ENCODE peak calls at places on chromosome 17, in six cellular contexts. D is activated B cell treated with CpG ODN at 0.5 μM for 24 hours, H is suprapubic skin, V is progenitor cell of endocrine pancreas, Y is AG10803, W is OCI-LY7. I is an unnamed sample.

GRCh38 chr17:50015146-50015545 is 20.1 kb upstream of the DLX3 start:
- DNase-seq in D (no peak), H (no peak), V (no peak), Y (no peak), W (no peak), I (no peak)

GRCh38 chr17:38709864-38710602 is 5.0 kb downstream of the MLLT6 start:
- DNase-seq in D (no peak), H (no peak), V (no peak), Y (no peak), W (no peak), I (no peak)

GRCh38 chr17:40493697-40494096 is 7.7 kb downstream of the TNS4 start:
- DNase-seq in D (no peak), H (no peak), V (no peak), Y (no peak), W (no peak), I (no peak)

GRCh38 chr17:66715076-66715675 is 119.7 kb upstream of the CACNG5 start:
- DNase-seq in D (no peak), H (no peak), V (no peak), Y (no peak), W (no peak), I (no peak)

GRCh38 chr17:56172517-56172982 is 19.3 kb downstream of the ANKFN1 start:
- DNase-seq in D (no peak), H (no peak), V (no peak), Y (peak; percentile 24), W (no peak), I (no peak)

GRCh38 chr17:78828470-78829185 is 12.0 kb downstream of the USP36 start:
- DNase-seq in D (no peak), H (no peak), V (no peak), Y (peak; percentile 48), W (no peak), I (no peak)

GRCh38 chr17:9668532-9668931 is 23.2 kb downstream of the USP43 start:
- DNase-seq in D (no peak), H (peak; percentile 66), V (no peak), Y (peak; percentile 69), W (no peak), I (peak; percentile 14)

GRCh38 chr17:59804910-59805381 is 87.8 kb downstream of the TUBD1 start:
- DNase-seq in D (no peak), H (no peak), V (no peak), Y (peak; percentile 49), W (no peak), I (no peak)

GRCh38 chr17:80428363-80428762 is 13.4 kb downstream of the ENDOV start:
- DNase-seq in D (no peak), H (no peak), V (no peak), Y (no peak), W (no peak), I (no peak)

DNA sequence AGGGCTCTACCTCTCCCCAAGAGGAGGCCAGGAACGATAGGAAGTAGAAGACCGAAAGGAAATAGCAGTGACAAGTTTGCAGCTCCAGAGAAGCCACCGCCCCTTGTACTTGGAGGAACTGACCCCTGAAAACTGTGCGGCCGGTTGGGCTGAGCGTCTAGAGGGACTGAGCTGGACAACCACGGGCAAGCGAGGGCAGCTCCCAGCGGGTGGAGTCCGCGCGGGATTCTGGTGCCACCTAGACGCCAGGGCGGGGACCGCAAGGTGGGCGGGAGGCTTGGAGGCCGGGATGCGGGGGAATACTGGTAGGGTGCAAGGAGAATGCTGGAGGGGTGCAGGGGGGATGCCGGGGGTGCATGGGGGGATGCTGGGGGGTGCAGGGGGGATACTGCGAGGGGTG is 1.3 kb upstream of the SLC6A4 start:
- DNase-seq in D (no peak), H (no peak), V (peak; percentile 60), Y (peak; percentile 25), W (no peak), I (peak; percentile 55)
- TF ChIP-seq CTCF in D (no peak), H (no peak), V (peak; percentile 46), Y (peak; percentile 42), W (peak; percentile 20), I (no peak)

GRCh38 chr17:16286009-16286946 is 67.0 kb downstream of the CENPV start:
- DNase-seq in D (peak; percentile 41), H (peak; percentile 88), V (peak; percentile 41), Y (peak; percentile 93), W (peak; percentile 67), I (peak; percentile 47)

GRCh38 chr17:16287563-16288027 is 65.7 kb downstream of the CENPV start:
- DNase-seq in D (no peak), H (no peak), V (no peak), Y (peak; percentile 70), W (peak; percentile 68), I (no peak)

GRCh38 chr17:16285646-16286008 is 67.6 kb downstream of the CENPV start:
- DNase-seq in D (no peak), H (no peak), V (no peak), Y (no peak), W (no peak), I (no peak)

GRCh38 chr17:16288860-16289571 is 64.3 kb downstream of the CENPV start:
- DNase-seq in D (no peak), H (no peak), V (no peak), Y (no peak), W (peak; percentile 46), I (no peak)

GRCh38 chr17:16286947-16287562 is 66.2 kb downstream of the CENPV start:
- DNase-seq in D (peak; percentile 61), H (no peak), V (no peak), Y (no peak), W (peak; percentile 50), I (no peak)
- TF ChIP-seq CTCF in D (no peak), H (no peak), V (no peak), Y (no peak), W (peak; percentile 61), I (no peak)

GRCh38 chr17:72879877-72880276 is 212.6 kb downstream of the SLC39A11 start:
- DNase-seq in D (no peak), H (no peak), V (no peak), Y (no peak), W (no peak), I (no peak)

GRCh38 chr17:72876413-72876812 is 216.1 kb downstream of the SLC39A11 start:
- DNase-seq in D (no peak), H (no peak), V (no peak), Y (no peak), W (no peak), I (no peak)

GRCh38 chr17:72878975-72879660 is 213.4 kb downstream of the SLC39A11 start:
- DNase-seq in D (no peak), H (no peak), V (no peak), Y (no peak), W (no peak), I (no peak)

GRCh38 chr17:72877348-72877747 is 215.1 kb downstream of the SLC39A11 start:
- DNase-seq in D (no peak), H (no peak), V (no peak), Y (no peak), W (no peak), I (no peak)
- TF ChIP-seq CTCF in D (no peak), H (no peak), V (no peak), Y (no peak), W (no peak), I (no peak)

GRCh38 chr17:8577868-8578267 is 52.7 kb downstream of the MYH10 start:
- DNase-seq in D (no peak), H (no peak), V (no peak), Y (no peak), W (peak; percentile 12), I (no peak)

GRCh38 chr17:8574687-8575086 is 55.8 kb downstream of the MYH10 start:
- DNase-seq in D (no peak), H (no peak), V (no peak), Y (no peak), W (no peak), I (no peak)

GRCh38 chr17:8576895-8577294 is 53.6 kb downstream of the MYH10 start:
- DNase-seq in D (no peak), H (no peak), V (no peak), Y (no peak), W (no peak), I (no peak)

DNA sequence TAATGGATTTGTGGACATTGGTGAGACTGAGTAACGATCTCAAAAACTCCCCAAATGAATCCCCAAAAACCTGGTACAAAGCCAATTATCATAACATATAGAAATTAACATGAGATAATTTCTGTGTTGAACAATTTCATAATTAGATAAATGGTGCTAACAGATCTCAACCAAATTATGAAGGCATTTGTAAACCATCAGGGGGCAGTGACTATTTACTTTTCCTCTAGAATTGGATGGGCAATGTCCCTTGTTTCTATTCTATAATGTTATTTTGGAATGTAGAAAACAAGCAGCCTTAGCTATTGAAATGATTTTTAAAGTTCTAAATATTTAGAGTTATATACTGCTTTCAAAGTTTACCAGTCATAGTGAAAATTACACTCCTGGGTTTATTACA is 57.8 kb downstream of the MYH10 start:
- DNase-seq in D (no peak), H (no peak), V (no peak), Y (peak; percentile 21), W (no peak), I (no peak)
- TF ChIP-seq CTCF in D (no peak), H (no peak), V (no peak), Y (peak; percentile 45), W (peak; percentile 50), I (no peak)

GRCh38 chr17:44006581-44007345 is 2.3 kb downstream of the NAGS start:
- DNase-seq in D (peak; percentile 88), H (peak; percentile 99), V (peak; percentile 84), Y (peak; percentile 93), W (peak; percentile 96), I (peak; percentile 99)

GRCh38 chr17:44004761-44005526 is 522 bp downstream of the NAGS start:
- DNase-seq in D (peak; percentile 35), H (no peak), V (no peak), Y (no peak), W (no peak), I (no peak)

GRCh38 chr17:44005527-44005864 is 1.1 kb downstream of the NAGS start:
- DNase-seq in D (peak; percentile 19), H (no peak), V (no peak), Y (no peak), W (no peak), I (no peak)

GRCh38 chr17:44007346-44008204 is 3.2 kb downstream of the NAGS start:
- DNase-seq in D (no peak), H (no peak), V (no peak), Y (no peak), W (peak; percentile 17), I (no peak)

GRCh38 chr17:44005865-44006580 is 1.6 kb downstream of the NAGS start:
- DNase-seq in D (peak; percentile 49), H (no peak), V (no peak), Y (no peak), W (peak; percentile 33), I (no peak)
- TF ChIP-seq CTCF in D (no peak), H (no peak), V (peak; percentile 17), Y (peak; percentile 19), W (peak; percentile 15), I (no peak)

DNA sequence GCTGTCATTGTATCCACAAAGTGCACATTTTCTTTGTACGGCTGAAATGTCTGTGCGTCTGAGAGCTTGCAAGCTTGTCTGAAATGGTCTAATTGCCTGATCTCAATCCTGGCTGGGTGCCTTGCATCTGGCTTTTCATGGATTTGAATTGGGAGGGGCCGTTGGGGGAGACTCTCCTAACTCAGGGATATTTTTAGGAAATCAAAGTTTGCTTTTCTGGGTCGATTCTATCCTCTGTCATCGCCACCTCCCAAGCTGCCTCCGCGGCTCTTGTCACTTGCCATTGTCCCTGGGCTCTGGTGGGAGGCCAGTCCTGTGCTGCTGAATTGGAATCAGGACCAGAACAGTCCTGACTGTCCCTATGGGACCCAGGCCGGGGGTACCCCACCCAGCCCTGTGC is 33.3 kb upstream of the MGAT5B start:
- DNase-seq in D (no peak), H (no peak), V (no peak), Y (no peak), W (no peak), I (no peak)
- TF ChIP-seq CTCF in D (no peak), H (no peak), V (no peak), Y (no peak), W (no peak), I (no peak)

GRCh38 chr17:34357398-34357797 is 1.1 kb downstream of the CCL13 start:
- DNase-seq in D (no peak), H (no peak), V (no peak), Y (no peak), W (no peak), I (no peak)
- TF ChIP-seq CTCF in D (no peak), H (no peak), V (no peak), Y (no peak), W (peak; percentile 72), I (no peak)